ENCODE peak calls at places on chromosomes 1 and 21, in five cellular contexts. One of them, this sample, is unnamed.

GRCh38 chr21:44650973-44651675 is 3.3 kb downstream of the KRTAP12-4 start:
- DNase-seq in NB4: peak; percentile 82
- DNase-seq in AG09309: no peak
- DNase-seq in upper lobe of right lung: no peak
- DNase-seq in sigmoid colon: no peak
- DNase-seq in this sample: no peak

GRCh38 chr1:116334015-116334547 is 39.0 kb upstream of the ATP1A1 start:
- DNase-seq in NB4: no peak
- DNase-seq in AG09309: peak; percentile 7
- DNase-seq in upper lobe of right lung: peak; percentile 67
- DNase-seq in sigmoid colon: no peak
- DNase-seq in this sample: no peak

GRCh38 chr1:20686878-20687725 is 25.9 kb upstream of the DDOST start:
- DNase-seq in NB4: no peak
- DNase-seq in AG09309: no peak
- DNase-seq in upper lobe of right lung: no peak
- DNase-seq in sigmoid colon: no peak
- DNase-seq in this sample: no peak

GRCh38 chr1:173353346-173353745 is 123.8 kb upstream of the PRDX6 start:
- DNase-seq in NB4: no peak
- DNase-seq in AG09309: no peak
- DNase-seq in upper lobe of right lung: no peak
- DNase-seq in sigmoid colon: no peak
- DNase-seq in this sample: no peak

GRCh38 chr1:4594286-4594991 is 60.0 kb upstream of the AJAP1 start:
- DNase-seq in NB4: no peak
- DNase-seq in AG09309: no peak
- DNase-seq in upper lobe of right lung: no peak
- DNase-seq in sigmoid colon: no peak
- DNase-seq in this sample: no peak

GRCh38 chr1:89524369-89525168 is at the start of gene LRRC8B:
- DNase-seq in NB4: peak; percentile 95
- DNase-seq in AG09309: no peak
- DNase-seq in upper lobe of right lung: peak; percentile 97
- DNase-seq in sigmoid colon: peak; percentile 92
- DNase-seq in this sample: peak; percentile 92

GRCh38 chr1:25550155-25550506 is 6.7 kb downstream of the LDLRAP1 start:
- DNase-seq in NB4: peak; percentile 72
- DNase-seq in AG09309: no peak
- DNase-seq in upper lobe of right lung: no peak
- DNase-seq in sigmoid colon: no peak
- DNase-seq in this sample: no peak

GRCh38 chr1:6996371-6996770 is 211.1 kb downstream of the CAMTA1 start:
- DNase-seq in NB4: peak; percentile 19
- DNase-seq in AG09309: no peak
- DNase-seq in upper lobe of right lung: no peak
- DNase-seq in sigmoid colon: no peak
- DNase-seq in this sample: no peak

GRCh38 chr1:211975152-211975941 is 60.0 kb downstream of the INTS7 start:
- DNase-seq in NB4: no peak
- DNase-seq in AG09309: peak; percentile 10
- DNase-seq in upper lobe of right lung: no peak
- DNase-seq in sigmoid colon: no peak
- DNase-seq in this sample: no peak

GRCh38 chr1:29425656-29426055 is 189.3 kb downstream of the PTPRU start:
- DNase-seq in NB4: no peak
- DNase-seq in AG09309: no peak
- DNase-seq in upper lobe of right lung: no peak
- DNase-seq in sigmoid colon: no peak
- DNase-seq in this sample: no peak

GRCh38 chr1:216686860-216687545 is 36.2 kb downstream of the ESRRG start:
- DNase-seq in NB4: no peak
- DNase-seq in AG09309: no peak
- DNase-seq in upper lobe of right lung: no peak
- DNase-seq in sigmoid colon: no peak
- DNase-seq in this sample: no peak

GRCh38 chr1:5253036-5253435 is 598.6 kb downstream of the AJAP1 start:
- DNase-seq in NB4: no peak
- DNase-seq in AG09309: no peak
- DNase-seq in upper lobe of right lung: no peak
- DNase-seq in sigmoid colon: no peak
- DNase-seq in this sample: no peak

GRCh38 chr1:213692236-213692831 is 295.4 kb upstream of the PROX1 start:
- DNase-seq in NB4: no peak
- DNase-seq in AG09309: no peak
- DNase-seq in upper lobe of right lung: no peak
- DNase-seq in sigmoid colon: no peak
- DNase-seq in this sample: no peak

GRCh38 chr1:94801919-94802546 is 18.1 kb upstream of the SLC44A3 start:
- DNase-seq in NB4: peak; percentile 90
- DNase-seq in AG09309: peak; percentile 78
- DNase-seq in upper lobe of right lung: peak; percentile 69
- DNase-seq in sigmoid colon: peak; percentile 77
- DNase-seq in this sample: peak; percentile 71

GRCh38 chr1:53195211-53195909 is 1.3 kb upstream of the CPT2 start:
- DNase-seq in NB4: no peak
- DNase-seq in AG09309: no peak
- DNase-seq in upper lobe of right lung: no peak
- DNase-seq in sigmoid colon: peak; percentile 45
- DNase-seq in this sample: no peak
- H3K4me3 ChIP-seq in NB4: no peak overlapping the region
- H3K4me3 ChIP-seq in AG09309: no peak overlapping the region
- H3K4me3 ChIP-seq in upper lobe of right lung: no peak overlapping the region
- H3K4me3 ChIP-seq in sigmoid colon: peak overlapping the region; percentile 89
- H3K4me3 ChIP-seq in this sample: no peak overlapping the region

GRCh38 chr1:155961937-155962336 is 16.4 kb downstream of the ARHGEF2 start:
- DNase-seq in NB4: peak; percentile 49
- DNase-seq in AG09309: peak; percentile 83
- DNase-seq in upper lobe of right lung: no peak
- DNase-seq in sigmoid colon: no peak
- DNase-seq in this sample: no peak
- H3K4me3 ChIP-seq in NB4: no peak overlapping the region
- H3K4me3 ChIP-seq in AG09309: no peak overlapping the region
- H3K4me3 ChIP-seq in upper lobe of right lung: no peak overlapping the region
- H3K4me3 ChIP-seq in sigmoid colon: no peak overlapping the region
- H3K4me3 ChIP-seq in this sample: no peak overlapping the region

GRCh38 chr1:203475012-203475981 is at the start of gene PRELP:
- DNase-seq in NB4: no peak
- DNase-seq in AG09309: peak; percentile 29
- DNase-seq in upper lobe of right lung: no peak
- DNase-seq in sigmoid colon: peak; percentile 94
- DNase-seq in this sample: no peak
- H3K4me3 ChIP-seq in NB4: no peak within 1 kb of the TSS
- H3K4me3 ChIP-seq in AG09309: no peak within 1 kb of the TSS
- H3K4me3 ChIP-seq in upper lobe of right lung: peak within 1 kb of the TSS; percentile 46
- H3K4me3 ChIP-seq in sigmoid colon: peak within 1 kb of the TSS; percentile 66
- H3K4me3 ChIP-seq in this sample: no peak within 1 kb of the TSS

DNA sequence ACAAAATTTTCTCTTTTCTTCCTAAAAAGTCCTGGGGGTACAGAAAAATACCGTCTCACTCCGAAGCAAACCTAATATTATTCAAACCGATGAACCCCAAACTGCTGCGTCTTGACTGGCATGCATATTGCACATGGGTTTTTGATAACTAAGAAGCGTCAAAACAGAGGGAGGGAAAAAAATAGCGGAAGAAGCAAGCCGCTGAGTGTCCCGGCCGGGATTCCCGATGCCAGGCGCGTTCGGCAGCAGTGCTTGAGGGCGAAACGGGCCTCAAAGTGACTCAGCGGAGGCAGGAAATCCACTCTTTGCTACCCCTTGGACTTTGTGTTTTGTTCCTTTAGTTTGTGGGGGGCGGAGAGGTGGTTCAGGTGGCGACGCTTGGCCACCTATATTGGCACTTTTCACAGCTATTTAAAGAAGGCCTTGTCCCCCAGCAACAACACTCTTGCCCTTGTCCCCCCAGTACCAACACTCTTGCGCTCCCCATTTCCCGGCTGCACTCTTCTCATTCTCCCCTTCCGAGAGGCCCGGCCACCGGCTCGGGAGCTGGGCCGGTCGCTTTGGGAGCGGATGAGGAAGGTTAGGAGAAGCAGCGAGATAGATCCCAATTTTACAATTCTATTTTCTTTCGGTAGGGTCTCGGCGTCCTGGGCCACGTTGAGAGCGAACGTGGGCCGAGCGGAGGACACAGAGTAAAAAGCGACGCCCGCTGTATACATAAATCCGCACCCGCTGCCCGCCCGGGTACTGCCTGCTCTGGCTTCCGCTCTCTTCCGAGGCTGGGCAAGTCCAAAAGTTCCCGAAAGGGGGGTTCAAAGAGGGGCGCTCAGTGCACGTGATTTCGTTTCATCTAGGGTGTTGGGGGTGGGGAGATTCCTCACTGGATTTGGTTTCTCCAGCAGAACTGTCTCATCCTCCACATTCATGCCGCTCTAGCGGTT is 2.5 kb downstream of the LMX1A start:
- DNase-seq in NB4: no peak
- DNase-seq in AG09309: no peak
- DNase-seq in upper lobe of right lung: no peak
- DNase-seq in sigmoid colon: no peak
- DNase-seq in this sample: no peak
- H3K4me3 ChIP-seq in NB4: no peak overlapping the region
- H3K4me3 ChIP-seq in AG09309: no peak overlapping the region
- H3K4me3 ChIP-seq in upper lobe of right lung: no peak overlapping the region
- H3K4me3 ChIP-seq in sigmoid colon: no peak overlapping the region
- H3K4me3 ChIP-seq in this sample: no peak overlapping the region